ENCODE peak calls at places on chromosomes 5 and 9, in five cellular contexts. F is IMR-90, Z is mesendoderm, S is GM12878, K is neuronal stem cell. N is an unnamed sample.

GRCh38 chr5:174745495-174745894 is 21.1 kb downstream of the MSX2 start:
- DNase-seq in F (no peak), Z (no peak), S (no peak), K (no peak), N (no peak)

GRCh38 chr5:31116466-31117031 is 76.9 kb upstream of the CDH6 start:
- DNase-seq in F (no peak), Z (no peak), S (no peak), K (no peak), N (no peak)

GRCh38 chr5:6734243-6734695 is 21.0 kb downstream of the TENT4A start:
- DNase-seq in F (peak; percentile 56), Z (no peak), S (no peak), K (no peak), N (no peak)

GRCh38 chr9:132518151-132518550 is 64.3 kb upstream of the BARHL1 start:
- DNase-seq in F (no peak), Z (no peak), S (no peak), K (no peak), N (no peak)

GRCh38 chr9:9912459-9912858 is 700.3 kb downstream of the PTPRD start:
- DNase-seq in F (no peak), Z (no peak), S (no peak), K (no peak), N (no peak)

GRCh38 chr5:106418196-106418595 is 1252.5 kb downstream of the EFNA5 start:
- DNase-seq in F (peak; percentile 69), Z (no peak), S (no peak), K (no peak), N (no peak)

GRCh38 chr5:3886521-3887461 is 291.2 kb downstream of the IRX1 start:
- DNase-seq in F (no peak), Z (no peak), S (no peak), K (no peak), N (no peak)

GRCh38 chr9:76400534-76401096 is 6.4 kb upstream of the RFK start:
- DNase-seq in F (peak; percentile 54), Z (peak; percentile 64), S (no peak), K (no peak), N (no peak)

GRCh38 chr5:1633605-1634336 is 110.0 kb upstream of the LPCAT1 start:
- DNase-seq in F (peak; percentile 36), Z (peak; percentile 94), S (peak; percentile 15), K (peak; percentile 71), N (no peak)

GRCh38 chr9:31683126-31683525 is 701.3 kb upstream of the ACO1 start:
- DNase-seq in F (no peak), Z (no peak), S (no peak), K (no peak), N (no peak)

GRCh38 chr9:5620494-5620893 is 8.4 kb upstream of the RIC1 start:
- DNase-seq in F (no peak), Z (no peak), S (no peak), K (no peak), N (no peak)

GRCh38 chr5:33401482-33402390 is 39.0 kb upstream of the TARS1 start:
- DNase-seq in F (peak; percentile 64), Z (peak; percentile 7), S (no peak), K (no peak), N (no peak)

GRCh38 chr9:114288233-114289051 is 34.5 kb upstream of the ORM1 start:
- DNase-seq in F (peak; percentile 86), Z (peak; percentile 57), S (no peak), K (no peak), N (no peak)

GRCh38 chr5:96157077-96157780 is 195.6 kb upstream of the ELL2 start:
- DNase-seq in F (no peak), Z (no peak), S (no peak), K (no peak), N (no peak)

GRCh38 chr5:173123416-173123815 is 20.9 kb upstream of the BNIP1 start:
- DNase-seq in F (peak; percentile 80), Z (no peak), S (no peak), K (no peak), N (no peak)

GRCh38 chr5:62643556-62644451 is 65.2 kb downstream of the LRRC70 start:
- DNase-seq in F (no peak), Z (no peak), S (no peak), K (no peak), N (no peak)

GRCh38 chr5:150945947-150946346 is 41.2 kb upstream of the ZNF300 start:
- DNase-seq in F (no peak), Z (no peak), S (no peak), K (no peak), N (no peak)
- H3K27ac ChIP-seq in F (peak overlapping the region; percentile 51), Z (no peak overlapping the region), S (no peak overlapping the region), K (no peak overlapping the region), N (no peak overlapping the region)

DNA sequence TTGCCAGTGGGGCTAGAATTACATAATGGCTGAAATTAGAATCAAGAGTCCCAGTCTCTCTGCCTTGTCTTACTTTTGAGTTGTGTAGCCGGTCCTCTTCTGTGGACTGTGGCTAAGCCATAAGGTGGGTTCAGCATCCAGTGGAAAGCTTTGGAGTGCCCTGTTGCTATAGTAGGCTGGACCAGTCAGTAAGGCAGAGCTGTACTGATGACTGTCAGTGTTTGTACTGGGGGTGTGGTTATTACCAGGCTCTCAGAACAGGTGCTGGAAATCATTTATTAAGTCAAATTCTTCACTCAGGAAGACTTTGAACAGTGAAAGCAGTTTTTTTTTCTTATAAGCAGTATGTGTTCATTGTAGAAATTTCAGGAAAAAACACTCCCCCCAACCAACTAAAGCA is 129.4 kb downstream of the ZSWIM6 start:
- DNase-seq in F (no peak), Z (no peak), S (no peak), K (no peak), N (no peak)
- H3K9ac ChIP-seq in F (no peak overlapping the region), Z (no peak overlapping the region), S (no peak overlapping the region), K (no peak overlapping the region), N (no peak overlapping the region)

GRCh38 chr5:76471994-76472337 is 68.9 kb downstream of the IQGAP2 start:
- DNase-seq in F (no peak), Z (no peak), S (no peak), K (no peak), N (no peak)
- H3K27ac ChIP-seq in F (no peak overlapping the region), Z (no peak overlapping the region), S (no peak overlapping the region), K (no peak overlapping the region), N (no peak overlapping the region)

GRCh38 chr9:86944974-86945867 is 2.1 kb downstream of the GAS1 start:
- DNase-seq in F (peak; percentile 39), Z (peak; percentile 59), S (no peak), K (no peak), N (no peak)
- H3K9ac ChIP-seq in F (peak overlapping the region; percentile 94), Z (peak overlapping the region; percentile 71), S (no peak overlapping the region), K (peak overlapping the region; percentile 100), N (peak overlapping the region; percentile 99)

DNA sequence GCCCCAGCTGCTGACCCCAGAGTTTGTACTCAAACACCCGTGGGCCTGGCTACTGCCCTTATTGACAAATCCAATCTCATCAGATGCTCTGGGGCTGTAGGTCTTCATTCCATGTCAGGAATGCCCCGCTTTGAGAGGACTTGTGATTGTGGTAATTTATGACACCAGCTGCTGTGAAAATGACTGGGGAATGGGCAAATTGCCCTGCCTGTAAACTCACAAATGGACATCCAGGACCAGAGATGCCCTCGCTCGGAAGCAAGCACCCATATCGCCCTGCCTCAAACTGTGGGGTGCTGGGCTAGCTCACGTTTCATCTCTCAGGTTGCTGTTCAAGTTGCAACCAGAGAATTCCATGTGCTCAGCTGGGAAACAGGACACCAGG is 225.9 kb upstream of the MAP3K1 start:
- DNase-seq in F (no peak), Z (no peak), S (no peak), K (no peak), N (no peak)
- H3K27ac ChIP-seq in F (no peak overlapping the region), Z (no peak overlapping the region), S (peak overlapping the region; percentile 82), K (peak overlapping the region; percentile 21), N (no peak overlapping the region)

GRCh38 chr5:132429451-132430440 is 60.2 kb downstream of the SLC22A5 start:
- DNase-seq in F (no peak), Z (no peak), S (no peak), K (no peak), N (no peak)
- H3K9ac ChIP-seq in F (no peak overlapping the region), Z (no peak overlapping the region), S (no peak overlapping the region), K (no peak overlapping the region), N (no peak overlapping the region)

DNA sequence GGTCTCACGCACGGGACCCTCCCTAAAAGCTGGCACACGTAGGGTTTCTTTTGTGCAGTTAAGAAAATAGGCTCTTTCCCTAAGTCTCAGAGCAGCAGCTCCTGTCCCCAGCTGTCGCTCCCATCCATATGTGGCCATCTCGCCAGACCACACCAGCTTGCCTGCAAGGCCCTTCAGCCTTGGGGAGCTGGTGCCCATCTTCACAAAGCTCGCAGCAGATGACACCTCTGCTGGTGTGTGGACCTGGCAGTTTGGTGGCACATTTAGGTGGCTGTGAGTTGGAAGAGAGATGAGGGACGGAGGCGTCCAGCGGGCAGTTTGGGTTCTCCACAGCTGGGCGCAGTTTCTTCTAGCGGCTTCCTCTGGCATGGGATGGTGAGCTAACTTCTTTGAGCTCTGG is 239.0 kb downstream of the FANCC start:
- DNase-seq in F (no peak), Z (no peak), S (no peak), K (no peak), N (no peak)
- H3K27ac ChIP-seq in F (peak overlapping the region; percentile 1), Z (no peak overlapping the region), S (no peak overlapping the region), K (no peak overlapping the region), N (no peak overlapping the region)